ENCODE peak calls at places on chromosomes 11 and 22, in ten cellular contexts. K, E, R, O, C, G, Q, Y, W and V are unnamed samples.
A peak's percentile ranks its signal among the peaks of the same experiment; 100 is the strongest.

GRCh38 chr11:93838967-93839366 is 11.5 kb downstream of the VSTM5 start:
- DNase-seq in O (no peak), Q (no peak), E (no peak), K (no peak), G (no peak), C (no peak), R (no peak), W (no peak), Y (no peak), V (no peak)

GRCh38 chr11:94934362-94934761 is 39.0 kb downstream of the CWC15 start:
- DNase-seq in E (no peak), G (no peak), W (peak; percentile 56), Y (no peak), O (no peak), Q (no peak), K (peak; percentile 78), C (no peak), R (no peak), V (peak; percentile 62)

GRCh38 chr11:125593113-125593761 is 585 bp downstream of the STT3A start:
- DNase-seq in E (peak; percentile 17), Y (no peak), W (no peak), O (no peak), K (peak; percentile 8), C (no peak), G (no peak), R (peak; percentile 38), Q (no peak), V (peak; percentile 54)

GRCh38 chr22:50170453-50171318 is at the start of gene PANX2:
- DNase-seq in O (no peak), C (no peak), K (no peak), E (no peak), Y (no peak), G (peak; percentile 28), Q (no peak), R (no peak), W (peak; percentile 74), V (no peak)

GRCh38 chr11:34653851-34654490 is 33.1 kb downstream of the EHF start:
- DNase-seq in Y (peak; percentile 72), G (peak; percentile 74), E (no peak), K (peak; percentile 90), W (peak; percentile 11), R (no peak), O (peak; percentile 76), Q (no peak), C (peak; percentile 77), V (peak; percentile 98)

GRCh38 chr11:118691926-118692830 is 12.7 kb upstream of the TREH start:
- DNase-seq in G (no peak), Y (no peak), Q (no peak), C (peak; percentile 56), R (peak; percentile 91), E (peak; percentile 33), K (peak; percentile 29), O (no peak), W (no peak), V (peak; percentile 32)

GRCh38 chr22:49961601-49962011 is 1.0 kb downstream of the PIM3 start:
- DNase-seq in Y (peak; percentile 33), C (no peak), W (peak; percentile 72), G (no peak), E (no peak), K (peak; percentile 42), R (no peak), O (no peak), Q (peak; percentile 20), V (no peak)

GRCh38 chr11:35944503-35945136 is 758 bp downstream of the LDLRAD3 start:
- DNase-seq in E (no peak), O (no peak), G (no peak), Q (no peak), K (no peak), Y (no peak), R (no peak), C (peak; percentile 67), W (peak; percentile 33), V (no peak)

GRCh38 chr11:33040127-33040861 is 922 bp downstream of the TCP11L1 start:
- DNase-seq in O (no peak), R (peak; percentile 68), K (no peak), C (no peak), Q (no peak), W (no peak), Y (no peak), G (no peak), E (peak; percentile 61), V (peak; percentile 13)

GRCh38 chr11:85028329-85029101 is 598.6 kb downstream of the DLG2 start:
- DNase-seq in Q (no peak), C (no peak), G (no peak), O (no peak), E (no peak), Y (no peak), K (no peak), R (no peak), W (no peak), V (no peak)

GRCh38 chr11:27416568-27417176 is 53.7 kb upstream of the CCDC34 start:
- DNase-seq in C (no peak), Y (no peak), G (no peak), E (no peak), O (no peak), Q (no peak), K (no peak), R (no peak), W (no peak), V (no peak)

GRCh38 chr22:41394012-41394356 is 12.2 kb downstream of the TEF start:
- DNase-seq in E (no peak), Y (no peak), G (no peak), W (no peak), Q (no peak), K (no peak), C (no peak), O (no peak), R (no peak), V (no peak)

GRCh38 chr11:113198907-113199660 is 115.3 kb upstream of the TTC12 start:
- DNase-seq in E (no peak), W (no peak), O (no peak), G (no peak), Y (no peak), R (no peak), Q (no peak), K (no peak), C (no peak), V (no peak)

GRCh38 chr11:8017894-8018741 is 31.0 kb downstream of the EIF3F start:
- DNase-seq in Q (no peak), E (no peak), G (no peak), W (peak; percentile 24), Y (no peak), C (peak; percentile 52), R (no peak), K (peak; percentile 8), O (no peak), V (peak; percentile 28)

DNA sequence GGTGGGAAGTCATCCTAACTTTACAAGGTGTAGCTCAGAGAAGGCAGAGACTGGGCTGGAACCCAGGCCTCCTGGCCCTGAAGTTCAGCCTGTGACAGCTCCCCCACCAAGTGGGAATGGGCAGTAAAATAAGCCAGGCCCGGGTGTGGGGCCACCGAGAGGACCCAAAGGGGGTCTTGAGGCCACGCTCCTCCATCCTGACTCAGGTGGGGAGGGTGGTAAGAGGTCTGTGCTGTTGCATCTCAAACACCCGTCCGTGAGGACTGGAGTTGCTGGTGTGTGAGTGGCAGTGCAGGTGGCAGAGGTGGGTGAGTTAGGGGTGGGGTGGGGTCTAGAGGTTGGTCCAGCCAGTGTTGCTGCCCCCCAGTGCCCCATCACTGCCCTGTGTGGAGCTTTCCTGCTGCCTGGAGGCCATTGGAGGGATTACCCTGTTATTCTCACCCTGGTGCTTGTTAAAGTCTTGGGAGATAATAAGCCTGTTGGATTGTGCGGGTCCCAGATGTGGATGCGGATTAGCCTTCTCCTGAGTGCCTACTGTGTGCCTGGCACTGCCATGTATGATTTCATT is 12.7 kb downstream of the SERPINH1 start:
- DNase-seq in E (no peak), G (no peak), Q (no peak), W (no peak), Y (no peak), R (no peak), K (no peak), O (no peak), C (no peak), V (no peak)
- TF ChIP-seq CTCF in E (no peak), G (no peak), Q (peak; percentile 33), W (peak; percentile 16), Y (no peak), R (no peak), K (peak; percentile 52), O (no peak), C (peak; percentile 9), V (peak; percentile 62)

GRCh38 chr22:24178502-24179440 is 2.5 kb upstream of the SUSD2 start:
- DNase-seq in E (no peak), K (no peak), Q (no peak), Y (no peak), C (no peak), G (no peak), W (peak; percentile 58), O (no peak), R (peak; percentile 20), V (no peak)
- TF ChIP-seq CTCF in E (peak; percentile 29), K (peak; percentile 56), Q (peak; percentile 25), Y (no peak), C (peak; percentile 18), G (no peak), W (peak; percentile 54), O (no peak), R (peak; percentile 14), V (peak; percentile 70)

DNA sequence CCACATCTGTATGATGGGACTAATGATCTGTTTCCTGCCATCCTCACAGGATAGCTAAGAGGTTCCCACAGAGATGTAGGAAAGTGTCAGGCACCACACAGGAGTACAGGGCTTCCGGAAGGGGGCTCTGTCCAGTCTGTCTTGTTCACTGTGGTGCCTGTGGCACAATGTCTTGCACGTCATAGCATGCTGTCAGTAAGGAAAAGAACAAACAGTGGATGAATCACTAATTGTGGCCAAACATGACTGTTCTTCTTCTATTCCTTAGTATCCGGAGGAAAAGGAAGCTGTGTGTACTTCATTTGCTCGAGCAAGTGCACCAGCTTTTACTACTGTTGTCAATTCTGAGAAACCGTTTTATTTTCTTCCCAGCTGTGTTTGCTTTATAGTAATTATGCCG is 73.4 kb upstream of the YWHAH start:
- DNase-seq in Y (no peak), Q (no peak), G (no peak), K (peak; percentile 83), E (no peak), W (no peak), O (no peak), C (no peak), R (no peak), V (peak; percentile 84)
- TF ChIP-seq CTCF in Y (no peak), Q (no peak), G (no peak), K (peak; percentile 47), E (no peak), W (no peak), O (no peak), C (no peak), R (no peak), V (peak; percentile 66)

DNA sequence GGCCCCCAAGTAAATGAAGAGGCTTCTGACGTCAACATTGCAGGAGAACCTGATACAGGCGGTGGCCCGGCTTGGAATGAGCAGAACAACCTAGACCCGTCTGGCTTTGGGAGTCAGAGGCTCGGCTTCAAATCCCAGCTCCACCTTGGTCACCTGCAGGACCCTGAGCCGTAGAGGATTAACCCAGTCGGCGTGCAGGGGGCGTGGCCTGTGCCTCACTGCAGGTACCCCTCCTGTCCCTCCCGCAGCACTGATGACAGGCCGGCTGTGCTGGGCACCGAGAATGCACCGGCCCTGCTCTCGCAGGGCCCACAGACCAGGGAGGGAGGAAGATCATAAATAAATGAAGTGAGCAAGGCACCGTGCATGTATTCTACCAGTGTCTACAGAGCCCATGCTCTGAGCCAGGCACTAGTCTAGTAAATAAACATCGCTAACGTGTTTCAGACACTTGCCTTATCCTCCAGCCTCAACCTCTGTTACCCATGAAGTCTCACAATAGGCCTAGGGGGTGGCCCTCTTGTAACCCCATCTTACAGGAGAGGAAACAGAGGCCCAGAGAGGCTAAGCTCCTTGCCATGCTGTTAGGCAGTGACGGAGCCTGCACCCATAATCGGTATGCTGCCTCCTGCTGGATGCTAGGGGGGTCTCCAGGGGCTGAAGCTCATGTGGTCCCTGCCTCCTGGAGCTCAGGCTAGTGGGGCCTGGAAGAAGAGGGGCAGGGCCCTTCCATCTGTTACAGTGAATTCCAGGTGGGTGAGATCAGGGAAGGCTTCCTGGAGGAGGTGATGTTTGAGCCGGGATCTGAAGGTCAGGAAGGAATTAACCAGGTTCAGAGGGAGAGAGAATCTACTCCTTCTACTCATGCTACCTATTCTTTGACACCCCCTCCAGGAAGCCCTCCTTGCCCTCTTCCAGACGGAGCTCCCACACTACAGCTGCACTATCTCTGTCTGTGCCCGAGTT is 53.4 kb downstream of the RTL6 start:
- DNase-seq in W (peak; percentile 53), O (no peak), G (no peak), Y (no peak), K (no peak), C (peak; percentile 52), R (no peak), E (no peak), Q (no peak), V (no peak)
- TF ChIP-seq CTCF in W (peak; percentile 55), O (no peak), G (no peak), Y (no peak), K (peak; percentile 16), C (no peak), R (no peak), E (no peak), Q (no peak), V (peak; percentile 62)